ENCODE peak calls at places on chromosomes 4 and X, in four cellular contexts. One of them, this sample, is unnamed. For H3K4me1, the result is how much of the 10 kb centered on the place peaks cover.

GRCh38 chr4:166816901-166817300 is 417.4 kb downstream of the SPOCK3 start:
- DNase-seq in upper lobe of left lung: no peak
- DNase-seq in SK-N-SH: no peak
- DNase-seq in tibial nerve: no peak
- DNase-seq in this sample: no peak

GRCh38 chrX:9189286-9189685 is 155.4 kb upstream of the FAM9B start:
- DNase-seq in SK-N-SH: no peak
- DNase-seq in upper lobe of left lung: no peak
- DNase-seq in tibial nerve: no peak
- DNase-seq in this sample: no peak

GRCh38 chr4:10106421-10107039 is 10.1 kb downstream of the WDR1 start:
- DNase-seq in tibial nerve: peak
- DNase-seq in SK-N-SH: peak
- DNase-seq in upper lobe of left lung: no peak
- DNase-seq in this sample: peak

GRCh38 chrX:87941841-87942240 is 424.2 kb downstream of the KLHL4 start:
- DNase-seq in SK-N-SH: no peak
- DNase-seq in upper lobe of left lung: no peak
- DNase-seq in tibial nerve: no peak
- DNase-seq in this sample: no peak

GRCh38 chr4:7590205-7590604 is 155.5 kb upstream of the PSAPL1 start:
- DNase-seq in tibial nerve: no peak
- DNase-seq in SK-N-SH: no peak
- DNase-seq in upper lobe of left lung: no peak
- DNase-seq in this sample: no peak

GRCh38 chrX:57453901-57454300 is 137.9 kb upstream of the ZXDB start:
- DNase-seq in upper lobe of left lung: no peak
- DNase-seq in SK-N-SH: peak
- DNase-seq in tibial nerve: no peak
- DNase-seq in this sample: no peak

GRCh38 chr4:97525236-97525635 is 618.0 kb downstream of the STPG2 start:
- DNase-seq in SK-N-SH: no peak
- DNase-seq in upper lobe of left lung: no peak
- DNase-seq in tibial nerve: no peak
- DNase-seq in this sample: no peak

GRCh38 chr4:76208005-76208765 is 5.4 kb downstream of the SCARB2 start:
- DNase-seq in SK-N-SH: peak
- DNase-seq in upper lobe of left lung: no peak
- DNase-seq in tibial nerve: peak
- DNase-seq in this sample: peak

GRCh38 chr4:27398911-27399310 is 538.3 kb downstream of the STIM2 start:
- DNase-seq in upper lobe of left lung: no peak
- DNase-seq in tibial nerve: no peak
- DNase-seq in SK-N-SH: no peak
- DNase-seq in this sample: no peak

GRCh38 chr4:75895744-75896314 is 6.4 kb downstream of the PPEF2 start:
- DNase-seq in SK-N-SH: peak
- DNase-seq in upper lobe of left lung: no peak
- DNase-seq in tibial nerve: no peak
- DNase-seq in this sample: no peak

GRCh38 chr4:1077711-1078477 is 35.5 kb downstream of the RNF212 start:
- DNase-seq in upper lobe of left lung: peak
- DNase-seq in SK-N-SH: no peak
- DNase-seq in tibial nerve: no peak
- DNase-seq in this sample: no peak

GRCh38 chr4:18366762-18367358 is 345.3 kb upstream of the LCORL start:
- DNase-seq in SK-N-SH: peak
- DNase-seq in tibial nerve: no peak
- DNase-seq in upper lobe of left lung: no peak
- DNase-seq in this sample: no peak

GRCh38 chr4:78937837-78938236 is 1.4 kb downstream of the PAQR3 start:
- DNase-seq in tibial nerve: no peak
- DNase-seq in upper lobe of left lung: no peak
- DNase-seq in SK-N-SH: no peak
- DNase-seq in this sample: no peak

GRCh38 chr4:56990109-56990508 is 11.4 kb downstream of the POLR2B start:
- DNase-seq in SK-N-SH: no peak
- DNase-seq in tibial nerve: no peak
- DNase-seq in upper lobe of left lung: no peak
- DNase-seq in this sample: no peak

GRCh38 chr4:52841707-52842456 is 20.2 kb upstream of the RASL11B start:
- DNase-seq in upper lobe of left lung: no peak
- DNase-seq in SK-N-SH: peak
- DNase-seq in tibial nerve: no peak
- DNase-seq in this sample: no peak

GRCh38 chr4:126595643-126596042 is 1037.1 kb upstream of the INTU start:
- DNase-seq in tibial nerve: no peak
- DNase-seq in upper lobe of left lung: no peak
- DNase-seq in SK-N-SH: no peak
- DNase-seq in this sample: no peak

GRCh38 chr4:121307441-121308327 is 73.1 kb downstream of the QRFPR start:
- DNase-seq in upper lobe of left lung: no peak
- DNase-seq in SK-N-SH: no peak
- DNase-seq in tibial nerve: no peak
- DNase-seq in this sample: no peak

GRCh38 chr4:158535130-158535614 is 13.5 kb downstream of the RXFP1 start:
- DNase-seq in tibial nerve: no peak
- DNase-seq in upper lobe of left lung: no peak
- DNase-seq in SK-N-SH: no peak
- DNase-seq in this sample: no peak

GRCh38 chr4:3532714-3533336 is 603 bp upstream of the LRPAP1 start:
- DNase-seq in tibial nerve: no peak
- DNase-seq in upper lobe of left lung: no peak
- DNase-seq in SK-N-SH: no peak
- DNase-seq in this sample: no peak

GRCh38 chrX:40684092-40684491 is 36.7 kb upstream of the CXorf38 start:
- DNase-seq in tibial nerve: no peak
- DNase-seq in upper lobe of left lung: no peak
- DNase-seq in SK-N-SH: no peak
- DNase-seq in this sample: no peak

GRCh38 chr4:125388653-125389052 is 73.9 kb downstream of the FAT4 start:
- DNase-seq in tibial nerve: no peak
- DNase-seq in upper lobe of left lung: no peak
- DNase-seq in SK-N-SH: no peak
- DNase-seq in this sample: no peak

GRCh38 chr4:183173580-183174526 is 74.8 kb downstream of the WWC2 start:
- DNase-seq in upper lobe of left lung: peak
- DNase-seq in tibial nerve: no peak
- DNase-seq in SK-N-SH: no peak
- DNase-seq in this sample: no peak

GRCh38 chrX:129779747-129780146 is at the start of gene SASH3:
- DNase-seq in upper lobe of left lung: peak
- DNase-seq in tibial nerve: peak
- DNase-seq in SK-N-SH: no peak
- DNase-seq in this sample: no peak
- TF ChIP-seq CTCF in upper lobe of left lung: no peak
- TF ChIP-seq CTCF in tibial nerve: no peak
- TF ChIP-seq CTCF in SK-N-SH: no peak
- TF ChIP-seq CTCF in this sample: no peak

GRCh38 chrX:109399831-109400230 is 82.1 kb downstream of the GUCY2F start:
- DNase-seq in SK-N-SH: no peak
- DNase-seq in upper lobe of left lung: no peak
- DNase-seq in tibial nerve: no peak
- DNase-seq in this sample: no peak
- H3K4me1 ChIP-seq in SK-N-SH: under half
- H3K4me1 ChIP-seq in upper lobe of left lung: under half
- H3K4me1 ChIP-seq in tibial nerve: under half
- H3K4me1 ChIP-seq in this sample: under half

DNA sequence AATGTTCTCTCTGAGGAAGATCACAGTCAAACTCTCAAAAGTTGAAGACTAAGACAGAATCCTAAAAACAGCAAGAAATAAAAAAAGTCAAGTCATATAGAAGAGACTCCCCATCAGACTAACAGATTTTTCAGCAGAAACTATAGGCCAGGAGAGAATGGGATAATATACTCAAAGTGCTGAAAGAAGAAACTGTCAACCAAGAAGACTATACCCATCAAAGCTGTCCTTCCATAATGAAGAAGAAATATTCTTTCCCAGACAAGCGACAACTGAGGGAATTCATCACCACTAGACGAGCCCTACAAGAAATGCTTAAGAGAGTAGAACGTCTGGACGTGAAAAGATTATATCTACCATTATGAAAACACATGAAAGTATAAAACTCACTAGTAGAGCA is 22.0 kb downstream of the TLR6 start:
- DNase-seq in upper lobe of left lung: no peak
- DNase-seq in SK-N-SH: no peak
- DNase-seq in tibial nerve: no peak
- DNase-seq in this sample: no peak
- TF ChIP-seq CTCF in upper lobe of left lung: no peak
- TF ChIP-seq CTCF in SK-N-SH: no peak
- TF ChIP-seq CTCF in tibial nerve: no peak
- TF ChIP-seq CTCF in this sample: no peak

DNA sequence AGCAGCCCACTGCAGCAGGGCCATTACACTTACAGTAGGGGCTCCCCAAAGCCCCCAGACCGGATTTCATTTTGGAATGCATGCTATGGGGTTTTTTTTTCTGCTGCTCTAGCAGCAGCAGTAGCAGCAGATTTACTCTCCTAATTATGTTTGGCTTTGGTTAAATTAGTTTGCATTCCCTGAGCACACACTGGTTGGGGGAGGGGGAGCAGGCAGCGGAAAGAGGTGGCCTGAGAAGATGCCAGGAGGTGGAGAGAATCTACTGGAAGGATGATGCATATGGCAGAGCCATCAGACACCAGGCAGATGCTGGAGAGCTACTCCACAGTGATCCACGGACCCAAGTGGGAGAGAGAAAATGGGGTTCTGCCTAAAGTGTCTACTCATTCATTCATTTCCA is 109.6 kb downstream of the LDB2 start:
- DNase-seq in tibial nerve: no peak
- DNase-seq in upper lobe of left lung: no peak
- DNase-seq in SK-N-SH: no peak
- DNase-seq in this sample: no peak
- H3K4me1 ChIP-seq in tibial nerve: under half
- H3K4me1 ChIP-seq in upper lobe of left lung: under half
- H3K4me1 ChIP-seq in SK-N-SH: under half
- H3K4me1 ChIP-seq in this sample: under half

GRCh38 chr4:107153228-107153627 is 117.1 kb upstream of the DKK2 start:
- DNase-seq in upper lobe of left lung: no peak
- DNase-seq in SK-N-SH: no peak
- DNase-seq in tibial nerve: no peak
- DNase-seq in this sample: no peak
- TF ChIP-seq CTCF in upper lobe of left lung: no peak
- TF ChIP-seq CTCF in SK-N-SH: peak
- TF ChIP-seq CTCF in tibial nerve: no peak
- TF ChIP-seq CTCF in this sample: no peak

This sample was measured in uterus.